ENCODE peak calls at places on chromosomes 7 and 10, in six cellular contexts. V is PC-3, Q is breast epithelium, K is psoas muscle, Y is GM23338, S is kidney epithelial cell. F is an unnamed sample.

GRCh38 chr10:49152663-49153062 is 18.8 kb upstream of the FAM170B start:
- DNase-seq in V (no peak), Q (no peak), K (no peak), Y (no peak), S (no peak), F (no peak)

GRCh38 chr10:92419740-92420553 is 129.0 kb downstream of the MARCHF5 start:
- DNase-seq in V (no peak), Q (no peak), K (peak; percentile 58), Y (peak; percentile 86), S (peak; percentile 10), F (peak; percentile 67)

GRCh38 chr7:47040795-47041194 is 541.1 kb downstream of the TNS3 start:
- DNase-seq in V (no peak), Q (no peak), K (no peak), Y (no peak), S (no peak), F (no peak)

GRCh38 chr7:159023216-159023615 is 121.5 kb downstream of the VIPR2 start:
- DNase-seq in V (no peak), Q (peak; percentile 30), K (peak; percentile 36), Y (no peak), S (no peak), F (peak; percentile 4)

GRCh38 chr10:129946868-129947267 is 17.2 kb downstream of the EBF3 start:
- DNase-seq in V (no peak), Q (no peak), K (no peak), Y (no peak), S (no peak), F (no peak)

GRCh38 chr7:818031-818699 is 14.1 kb upstream of the SUN1 start:
- DNase-seq in V (peak; percentile 63), Q (no peak), K (no peak), Y (peak; percentile 32), S (no peak), F (no peak)

GRCh38 chr7:115387168-115387567 is 465.3 kb downstream of the MDFIC start:
- DNase-seq in V (no peak), Q (no peak), K (no peak), Y (no peak), S (no peak), F (no peak)

GRCh38 chr7:2520808-2521146 is 1.2 kb downstream of the LFNG start:
- DNase-seq in V (no peak), Q (no peak), K (no peak), Y (no peak), S (no peak), F (no peak)

GRCh38 chr10:91521444-91521843 is 111.3 kb downstream of the HECTD2 start:
- DNase-seq in V (peak; percentile 5), Q (no peak), K (no peak), Y (no peak), S (no peak), F (no peak)

GRCh38 chr10:107653832-107654287 is 489.4 kb upstream of the SORCS1 start:
- DNase-seq in V (peak; percentile 47), Q (no peak), K (no peak), Y (no peak), S (peak; percentile 31), F (peak; percentile 16)

GRCh38 chr7:28754027-28754426 is 204.1 kb downstream of the TRIL start:
- DNase-seq in V (peak; percentile 11), Q (no peak), K (no peak), Y (no peak), S (no peak), F (peak; percentile 66)

GRCh38 chr7:143283344-143283743 is 1.4 kb upstream of the TMEM139 start:
- DNase-seq in V (no peak), Q (no peak), K (no peak), Y (peak; percentile 54), S (no peak), F (no peak)

GRCh38 chr10:130725474-130725970 is 586.0 kb downstream of the TCERG1L start:
- DNase-seq in V (no peak), Q (no peak), K (no peak), Y (no peak), S (no peak), F (no peak)

GRCh38 chr10:122407375-122408125 is 33.0 kb downstream of the PLEKHA1 start:
- DNase-seq in V (no peak), Q (no peak), K (no peak), Y (no peak), S (no peak), F (no peak)

GRCh38 chr10:89389254-89389653 is 3.2 kb upstream of the IFIT1 start:
- DNase-seq in V (peak; percentile 66), Q (no peak), K (no peak), Y (peak; percentile 66), S (no peak), F (no peak)

GRCh38 chr7:29019275-29019820 is 61.2 kb upstream of the TRIL start:
- DNase-seq in V (no peak), Q (no peak), K (no peak), Y (no peak), S (no peak), F (no peak)

GRCh38 chr7:151735186-151735853 is 141.6 kb downstream of the PRKAG2 start:
- DNase-seq in V (no peak), Q (no peak), K (no peak), Y (peak; percentile 41), S (no peak), F (no peak)

GRCh38 chr10:6195891-6196290 is 6.8 kb upstream of the PFKFB3 start:
- DNase-seq in V (no peak), Q (no peak), K (peak; percentile 52), Y (no peak), S (no peak), F (peak; percentile 64)

GRCh38 chr7:27677912-27678612 is 15.4 kb upstream of the HIBADH start:
- DNase-seq in V (peak; percentile 95), Q (no peak), K (no peak), Y (no peak), S (peak; percentile 94), F (no peak)

GRCh38 chr10:54363390-54363789 is 437.6 kb downstream of the PCDH15 start:
- DNase-seq in V (no peak), Q (no peak), K (no peak), Y (no peak), S (no peak), F (no peak)

GRCh38 chr7:157767466-157767865 is 430.7 kb downstream of the DNAJB6 start:
- DNase-seq in V (no peak), Q (no peak), K (no peak), Y (no peak), S (no peak), F (no peak)

GRCh38 chr10:80444646-80445319 is 9.3 kb upstream of the TSPAN14 start:
- DNase-seq in V (no peak), Q (no peak), K (peak; percentile 77), Y (peak; percentile 77), S (no peak), F (peak; percentile 83)

GRCh38 chr10:116071453-116072148 is 201.4 kb downstream of the GFRA1 start:
- DNase-seq in V (no peak), Q (no peak), K (no peak), Y (no peak), S (no peak), F (no peak)

GRCh38 chr7:69780377-69780776 is 182.1 kb downstream of the AUTS2 start:
- DNase-seq in V (no peak), Q (no peak), K (no peak), Y (peak; percentile 80), S (peak; percentile 51), F (no peak)

GRCh38 chr7:136845899-136846465 is 22.5 kb upstream of the CHRM2 start:
- DNase-seq in V (no peak), Q (no peak), K (no peak), Y (no peak), S (no peak), F (no peak)

GRCh38 chr7:90155206-90155605 is 937 bp downstream of the STEAP1 start:
- DNase-seq in V (no peak), Q (no peak), K (no peak), Y (no peak), S (no peak), F (no peak)

GRCh38 chr7:83271212-83272099 is 108.8 kb upstream of the PCLO start:
- DNase-seq in V (peak; percentile 52), Q (no peak), K (no peak), Y (peak; percentile 59), S (peak; percentile 9), F (peak; percentile 22)
- TF ChIP-seq CTCF in V (peak; percentile 71), Q (no peak), K (no peak), Y (peak; percentile 68), S (peak; percentile 59), F (peak; percentile 24)

GRCh38 chr7:155483868-155484325 is 26.0 kb downstream of the EN2 start:
- DNase-seq in V (no peak), Q (no peak), K (no peak), Y (no peak), S (no peak), F (peak; percentile 19)

GRCh38 chr7:155482511-155483183 is 24.7 kb downstream of the EN2 start:
- DNase-seq in V (no peak), Q (no peak), K (no peak), Y (no peak), S (no peak), F (peak; percentile 12)

GRCh38 chr7:155483245-155483644 is 25.3 kb downstream of the EN2 start:
- DNase-seq in V (no peak), Q (no peak), K (no peak), Y (no peak), S (no peak), F (peak; percentile 10)

GRCh38 chr7:155486783-155487508 is 29.0 kb downstream of the EN2 start:
- DNase-seq in V (no peak), Q (no peak), K (no peak), Y (no peak), S (no peak), F (peak; percentile 5)

DNA sequence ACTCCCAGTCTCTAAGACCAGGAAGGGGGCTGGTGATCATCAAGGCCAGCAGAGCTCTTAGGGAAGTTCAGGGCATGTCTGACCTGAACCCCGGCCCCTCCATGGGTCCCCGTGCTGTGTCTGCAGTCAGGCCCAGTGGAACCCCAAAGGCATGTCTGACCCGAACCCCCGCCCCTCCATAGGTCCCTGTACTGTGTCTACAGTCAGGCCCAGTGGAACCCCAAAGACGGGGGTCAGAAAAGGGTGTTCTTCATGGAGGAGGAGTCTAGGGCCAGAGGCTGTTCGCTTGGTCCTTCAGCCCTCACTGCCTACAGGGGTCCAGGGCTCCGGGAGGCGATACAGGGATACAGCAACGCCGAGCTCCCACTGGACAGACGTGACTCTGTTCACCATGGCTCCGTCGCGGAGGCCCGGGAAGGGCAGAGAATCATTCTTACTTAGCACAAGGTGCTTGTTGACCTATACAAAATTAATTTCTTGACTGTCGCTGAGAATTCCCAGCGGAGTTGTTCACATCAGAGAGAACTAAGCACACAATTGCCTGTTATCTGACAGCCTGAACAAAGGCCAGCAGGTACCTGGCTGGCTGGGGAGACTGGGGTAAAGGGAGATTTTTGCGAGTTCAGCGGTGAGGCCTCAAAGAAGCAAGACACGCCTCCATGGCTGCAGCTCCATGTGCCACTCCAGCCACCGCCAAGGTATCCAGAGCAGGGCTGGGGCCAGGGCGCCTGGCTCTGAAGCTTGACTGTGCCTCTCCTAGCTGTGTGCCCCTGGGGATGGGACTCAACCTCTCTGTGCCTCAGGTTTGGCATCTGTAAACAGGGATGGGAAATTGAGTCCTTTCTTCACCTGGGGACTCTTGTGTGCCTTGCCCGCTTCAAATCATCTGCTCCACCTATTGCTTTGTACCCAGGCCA is 26.8 kb downstream of the EN2 start:
- DNase-seq in V (no peak), Q (no peak), K (no peak), Y (no peak), S (no peak), F (peak; percentile 10)
- H3K27me3 ChIP-seq in V (peaks cover 51% of the 10 kb centered on the region), Q (peaks cover 44% of the 10 kb centered on the region), K (no peaks in the 10 kb centered on the region), Y (peaks cover 56% of the 10 kb centered on the region), S (peaks cover 7% of the 10 kb centered on the region), F (no peaks in the 10 kb centered on the region)

GRCh38 chr7:106978425-106979386 is 65.8 kb upstream of the PRKAR2B start:
- DNase-seq in V (no peak), Q (no peak), K (no peak), Y (no peak), S (no peak), F (peak; percentile 71)
- TF ChIP-seq CTCF in V (no peak), Q (no peak), K (no peak), Y (no peak), S (no peak), F (peak; percentile 35)

GRCh38 chr10:132786279-132786528 is 257 bp upstream of the NKX6-2 start:
- DNase-seq in V (no peak), Q (no peak), K (no peak), Y (no peak), S (no peak), F (no peak)
- H3K27me3 ChIP-seq in V (peaks cover 30% of the 10 kb centered on the region), Q (peaks cover 75% of the 10 kb centered on the region), K (no peaks in the 10 kb centered on the region), Y (peaks cover 89% of the 10 kb centered on the region), S (peaks cover 74% of the 10 kb centered on the region), F (no peaks in the 10 kb centered on the region)